ENCODE peak calls at places on chromosomes 11 and 22, in six cellular contexts. One of them, this sample, is unnamed.

GRCh38 chr11:66373261-66373660 is 1.7 kb upstream of the SLC29A2 start:
- DNase-seq in WTC11: no peak
- DNase-seq in stimulated activated CD8-positive, alpha-beta memory T cell treated with anti-CD3 and anti-CD28 coated beads, Interleukin-2, amount 100 ng/mL, for 48 hours: no peak
- DNase-seq in hippocampal formation: no peak
- DNase-seq in AG08395: no peak
- DNase-seq in posterior cingulate gyrus: no peak
- DNase-seq in this sample: no peak

GRCh38 chr11:68678031-68678441 is 6.3 kb upstream of the GAL start:
- DNase-seq in WTC11: no peak
- DNase-seq in stimulated activated CD8-positive, alpha-beta memory T cell treated with anti-CD3 and anti-CD28 coated beads, Interleukin-2, amount 100 ng/mL, for 48 hours: no peak
- DNase-seq in hippocampal formation: no peak
- DNase-seq in AG08395: no peak
- DNase-seq in posterior cingulate gyrus: no peak
- DNase-seq in this sample: no peak

GRCh38 chr11:15629690-15630321 is 515.1 kb downstream of the INSC start:
- DNase-seq in WTC11: peak
- DNase-seq in stimulated activated CD8-positive, alpha-beta memory T cell treated with anti-CD3 and anti-CD28 coated beads, Interleukin-2, amount 100 ng/mL, for 48 hours: no peak
- DNase-seq in hippocampal formation: no peak
- DNase-seq in AG08395: no peak
- DNase-seq in posterior cingulate gyrus: no peak
- DNase-seq in this sample: no peak

GRCh38 chr22:25091449-25091848 is 108.2 kb upstream of the CRYBB3 start:
- DNase-seq in WTC11: no peak
- DNase-seq in stimulated activated CD8-positive, alpha-beta memory T cell treated with anti-CD3 and anti-CD28 coated beads, Interleukin-2, amount 100 ng/mL, for 48 hours: no peak
- DNase-seq in hippocampal formation: no peak
- DNase-seq in AG08395: no peak
- DNase-seq in posterior cingulate gyrus: no peak
- DNase-seq in this sample: no peak

GRCh38 chr11:7353100-7353499 is 101.4 kb downstream of the SYT9 start:
- DNase-seq in WTC11: peak
- DNase-seq in stimulated activated CD8-positive, alpha-beta memory T cell treated with anti-CD3 and anti-CD28 coated beads, Interleukin-2, amount 100 ng/mL, for 48 hours: no peak
- DNase-seq in hippocampal formation: no peak
- DNase-seq in AG08395: peak
- DNase-seq in posterior cingulate gyrus: no peak
- DNase-seq in this sample: no peak

GRCh38 chr11:72014761-72015320 is 16.1 kb downstream of the IL18BP start:
- DNase-seq in WTC11: no peak
- DNase-seq in stimulated activated CD8-positive, alpha-beta memory T cell treated with anti-CD3 and anti-CD28 coated beads, Interleukin-2, amount 100 ng/mL, for 48 hours: no peak
- DNase-seq in hippocampal formation: no peak
- DNase-seq in AG08395: no peak
- DNase-seq in posterior cingulate gyrus: no peak
- DNase-seq in this sample: no peak

GRCh38 chr11:62851807-62852522 is 12.6 kb upstream of the WDR74 start:
- DNase-seq in WTC11: no peak
- DNase-seq in stimulated activated CD8-positive, alpha-beta memory T cell treated with anti-CD3 and anti-CD28 coated beads, Interleukin-2, amount 100 ng/mL, for 48 hours: no peak
- DNase-seq in hippocampal formation: no peak
- DNase-seq in AG08395: no peak
- DNase-seq in posterior cingulate gyrus: no peak
- DNase-seq in this sample: no peak

GRCh38 chr11:14905104-14906033 is 13.3 kb upstream of the CYP2R1 start:
- DNase-seq in WTC11: peak
- DNase-seq in stimulated activated CD8-positive, alpha-beta memory T cell treated with anti-CD3 and anti-CD28 coated beads, Interleukin-2, amount 100 ng/mL, for 48 hours: peak
- DNase-seq in hippocampal formation: peak
- DNase-seq in AG08395: peak
- DNase-seq in posterior cingulate gyrus: peak
- DNase-seq in this sample: peak

GRCh38 chr11:623999-624704 is 603 bp downstream of the CDHR5 start:
- DNase-seq in WTC11: no peak
- DNase-seq in stimulated activated CD8-positive, alpha-beta memory T cell treated with anti-CD3 and anti-CD28 coated beads, Interleukin-2, amount 100 ng/mL, for 48 hours: no peak
- DNase-seq in hippocampal formation: no peak
- DNase-seq in AG08395: peak
- DNase-seq in posterior cingulate gyrus: no peak
- DNase-seq in this sample: no peak

GRCh38 chr11:19437760-19438159 is 197.0 kb upstream of the E2F8 start:
- DNase-seq in WTC11: no peak
- DNase-seq in stimulated activated CD8-positive, alpha-beta memory T cell treated with anti-CD3 and anti-CD28 coated beads, Interleukin-2, amount 100 ng/mL, for 48 hours: no peak
- DNase-seq in hippocampal formation: no peak
- DNase-seq in AG08395: peak
- DNase-seq in posterior cingulate gyrus: no peak
- DNase-seq in this sample: no peak

GRCh38 chr11:124674168-124674517 is 439 bp downstream of the SPA17 start:
- DNase-seq in WTC11: no peak
- DNase-seq in stimulated activated CD8-positive, alpha-beta memory T cell treated with anti-CD3 and anti-CD28 coated beads, Interleukin-2, amount 100 ng/mL, for 48 hours: no peak
- DNase-seq in hippocampal formation: no peak
- DNase-seq in AG08395: no peak
- DNase-seq in posterior cingulate gyrus: no peak
- DNase-seq in this sample: no peak

GRCh38 chr11:76662656-76663460 is 7.7 kb downstream of the LRRC32 start:
- DNase-seq in WTC11: no peak
- DNase-seq in stimulated activated CD8-positive, alpha-beta memory T cell treated with anti-CD3 and anti-CD28 coated beads, Interleukin-2, amount 100 ng/mL, for 48 hours: no peak
- DNase-seq in hippocampal formation: no peak
- DNase-seq in AG08395: no peak
- DNase-seq in posterior cingulate gyrus: no peak
- DNase-seq in this sample: no peak

GRCh38 chr11:126310992-126311310 is 7.1 kb downstream of the DCPS start:
- DNase-seq in WTC11: no peak
- DNase-seq in stimulated activated CD8-positive, alpha-beta memory T cell treated with anti-CD3 and anti-CD28 coated beads, Interleukin-2, amount 100 ng/mL, for 48 hours: no peak
- DNase-seq in hippocampal formation: no peak
- DNase-seq in AG08395: peak
- DNase-seq in posterior cingulate gyrus: no peak
- DNase-seq in this sample: no peak

GRCh38 chr11:130068986-130069683 is 559 bp upstream of the APLP2 start:
- DNase-seq in WTC11: peak
- DNase-seq in stimulated activated CD8-positive, alpha-beta memory T cell treated with anti-CD3 and anti-CD28 coated beads, Interleukin-2, amount 100 ng/mL, for 48 hours: peak
- DNase-seq in hippocampal formation: peak
- DNase-seq in AG08395: peak
- DNase-seq in posterior cingulate gyrus: peak
- DNase-seq in this sample: peak

GRCh38 chr11:46120711-46121327 is 435 bp downstream of the PHF21A start:
- DNase-seq in WTC11: peak
- DNase-seq in stimulated activated CD8-positive, alpha-beta memory T cell treated with anti-CD3 and anti-CD28 coated beads, Interleukin-2, amount 100 ng/mL, for 48 hours: no peak
- DNase-seq in hippocampal formation: no peak
- DNase-seq in AG08395: peak
- DNase-seq in posterior cingulate gyrus: peak
- DNase-seq in this sample: no peak

GRCh38 chr11:109303342-109303741 is 118.6 kb upstream of the C11orf87 start:
- DNase-seq in WTC11: no peak
- DNase-seq in stimulated activated CD8-positive, alpha-beta memory T cell treated with anti-CD3 and anti-CD28 coated beads, Interleukin-2, amount 100 ng/mL, for 48 hours: no peak
- DNase-seq in hippocampal formation: no peak
- DNase-seq in AG08395: no peak
- DNase-seq in posterior cingulate gyrus: no peak
- DNase-seq in this sample: no peak

GRCh38 chr11:67490727-67491065 is 7.9 kb downstream of the AIP start:
- DNase-seq in WTC11: no peak
- DNase-seq in stimulated activated CD8-positive, alpha-beta memory T cell treated with anti-CD3 and anti-CD28 coated beads, Interleukin-2, amount 100 ng/mL, for 48 hours: no peak
- DNase-seq in hippocampal formation: no peak
- DNase-seq in AG08395: no peak
- DNase-seq in posterior cingulate gyrus: no peak
- DNase-seq in this sample: no peak

GRCh38 chr11:117228091-117228490 is 3.8 kb downstream of the PCSK7 start:
- DNase-seq in WTC11: no peak
- DNase-seq in stimulated activated CD8-positive, alpha-beta memory T cell treated with anti-CD3 and anti-CD28 coated beads, Interleukin-2, amount 100 ng/mL, for 48 hours: no peak
- DNase-seq in hippocampal formation: no peak
- DNase-seq in AG08395: no peak
- DNase-seq in posterior cingulate gyrus: no peak
- DNase-seq in this sample: no peak

GRCh38 chr11:5689551-5689983 is at the start of gene TRIM22:
- DNase-seq in WTC11: peak
- DNase-seq in stimulated activated CD8-positive, alpha-beta memory T cell treated with anti-CD3 and anti-CD28 coated beads, Interleukin-2, amount 100 ng/mL, for 48 hours: peak
- DNase-seq in hippocampal formation: no peak
- DNase-seq in AG08395: peak
- DNase-seq in posterior cingulate gyrus: no peak
- DNase-seq in this sample: peak

GRCh38 chr11:1574256-1575242 is 2.5 kb upstream of the DUSP8 start:
- DNase-seq in WTC11: peak
- DNase-seq in stimulated activated CD8-positive, alpha-beta memory T cell treated with anti-CD3 and anti-CD28 coated beads, Interleukin-2, amount 100 ng/mL, for 48 hours: peak
- DNase-seq in hippocampal formation: peak
- DNase-seq in AG08395: peak
- DNase-seq in posterior cingulate gyrus: peak
- DNase-seq in this sample: peak

GRCh38 chr22:47927811-47928210 is 1165.4 kb downstream of the TBC1D22A start:
- DNase-seq in WTC11: no peak
- DNase-seq in stimulated activated CD8-positive, alpha-beta memory T cell treated with anti-CD3 and anti-CD28 coated beads, Interleukin-2, amount 100 ng/mL, for 48 hours: no peak
- DNase-seq in hippocampal formation: no peak
- DNase-seq in AG08395: no peak
- DNase-seq in posterior cingulate gyrus: no peak
- DNase-seq in this sample: no peak

GRCh38 chr11:31870609-31871309 is 59.6 kb upstream of the PAX6 start:
- DNase-seq in WTC11: peak
- DNase-seq in stimulated activated CD8-positive, alpha-beta memory T cell treated with anti-CD3 and anti-CD28 coated beads, Interleukin-2, amount 100 ng/mL, for 48 hours: no peak
- DNase-seq in hippocampal formation: no peak
- DNase-seq in AG08395: peak
- DNase-seq in posterior cingulate gyrus: no peak
- DNase-seq in this sample: no peak

GRCh38 chr11:78416285-78417174 is 1.1 kb downstream of the GAB2 start:
- DNase-seq in WTC11: peak
- DNase-seq in stimulated activated CD8-positive, alpha-beta memory T cell treated with anti-CD3 and anti-CD28 coated beads, Interleukin-2, amount 100 ng/mL, for 48 hours: peak
- DNase-seq in hippocampal formation: peak
- DNase-seq in AG08395: peak
- DNase-seq in posterior cingulate gyrus: peak
- DNase-seq in this sample: peak

GRCh38 chr11:125591659-125592304 is 870 bp upstream of the STT3A start:
- DNase-seq in WTC11: peak
- DNase-seq in stimulated activated CD8-positive, alpha-beta memory T cell treated with anti-CD3 and anti-CD28 coated beads, Interleukin-2, amount 100 ng/mL, for 48 hours: peak
- DNase-seq in hippocampal formation: peak
- DNase-seq in AG08395: peak
- DNase-seq in posterior cingulate gyrus: peak
- DNase-seq in this sample: peak

GRCh38 chr22:45632791-45633515 is 38.7 kb upstream of the ATXN10 start:
- DNase-seq in WTC11: no peak
- DNase-seq in stimulated activated CD8-positive, alpha-beta memory T cell treated with anti-CD3 and anti-CD28 coated beads, Interleukin-2, amount 100 ng/mL, for 48 hours: no peak
- DNase-seq in hippocampal formation: no peak
- DNase-seq in AG08395: no peak
- DNase-seq in posterior cingulate gyrus: no peak
- DNase-seq in this sample: no peak

GRCh38 chr11:44065161-44065571 is 904 bp upstream of the ACCS start:
- DNase-seq in WTC11: no peak
- DNase-seq in stimulated activated CD8-positive, alpha-beta memory T cell treated with anti-CD3 and anti-CD28 coated beads, Interleukin-2, amount 100 ng/mL, for 48 hours: no peak
- DNase-seq in hippocampal formation: no peak
- DNase-seq in AG08395: no peak
- DNase-seq in posterior cingulate gyrus: no peak
- DNase-seq in this sample: no peak

GRCh38 chr11:3193373-3194015 is 25.1 kb downstream of the MRGPRG start:
- DNase-seq in WTC11: no peak
- DNase-seq in stimulated activated CD8-positive, alpha-beta memory T cell treated with anti-CD3 and anti-CD28 coated beads, Interleukin-2, amount 100 ng/mL, for 48 hours: no peak
- DNase-seq in hippocampal formation: no peak
- DNase-seq in AG08395: no peak
- DNase-seq in posterior cingulate gyrus: no peak
- DNase-seq in this sample: no peak

GRCh38 chr11:100328626-100329340 is 358.3 kb upstream of the ARHGAP42 start:
- DNase-seq in WTC11: no peak
- DNase-seq in stimulated activated CD8-positive, alpha-beta memory T cell treated with anti-CD3 and anti-CD28 coated beads, Interleukin-2, amount 100 ng/mL, for 48 hours: no peak
- DNase-seq in hippocampal formation: no peak
- DNase-seq in AG08395: no peak
- DNase-seq in posterior cingulate gyrus: no peak
- DNase-seq in this sample: no peak

GRCh38 chr11:69087811-69088210 is 39.1 kb downstream of the TPCN2 start:
- DNase-seq in WTC11: no peak
- DNase-seq in stimulated activated CD8-positive, alpha-beta memory T cell treated with anti-CD3 and anti-CD28 coated beads, Interleukin-2, amount 100 ng/mL, for 48 hours: no peak
- DNase-seq in hippocampal formation: no peak
- DNase-seq in AG08395: no peak
- DNase-seq in posterior cingulate gyrus: no peak
- DNase-seq in this sample: no peak

GRCh38 chr11:14904745-14905103 is 12.7 kb upstream of the CYP2R1 start:
- DNase-seq in WTC11: peak
- DNase-seq in stimulated activated CD8-positive, alpha-beta memory T cell treated with anti-CD3 and anti-CD28 coated beads, Interleukin-2, amount 100 ng/mL, for 48 hours: peak
- DNase-seq in hippocampal formation: peak
- DNase-seq in AG08395: peak
- DNase-seq in posterior cingulate gyrus: peak
- DNase-seq in this sample: peak

GRCh38 chr11:46121328-46121723 is at the start of gene PHF21A:
- DNase-seq in WTC11: peak
- DNase-seq in stimulated activated CD8-positive, alpha-beta memory T cell treated with anti-CD3 and anti-CD28 coated beads, Interleukin-2, amount 100 ng/mL, for 48 hours: peak
- DNase-seq in hippocampal formation: peak
- DNase-seq in AG08395: peak
- DNase-seq in posterior cingulate gyrus: peak
- DNase-seq in this sample: peak

GRCh38 chr22:30221121-30221992 is 25.2 kb downstream of the LIF start:
- DNase-seq in WTC11: no peak
- DNase-seq in stimulated activated CD8-positive, alpha-beta memory T cell treated with anti-CD3 and anti-CD28 coated beads, Interleukin-2, amount 100 ng/mL, for 48 hours: peak
- DNase-seq in hippocampal formation: no peak
- DNase-seq in AG08395: no peak
- DNase-seq in posterior cingulate gyrus: no peak
- DNase-seq in this sample: no peak

GRCh38 chr22:50473855-50474671 is 772 bp downstream of the SBF1 start:
- DNase-seq in WTC11: no peak
- DNase-seq in stimulated activated CD8-positive, alpha-beta memory T cell treated with anti-CD3 and anti-CD28 coated beads, Interleukin-2, amount 100 ng/mL, for 48 hours: peak
- DNase-seq in hippocampal formation: no peak
- DNase-seq in AG08395: peak
- DNase-seq in posterior cingulate gyrus: no peak
- DNase-seq in this sample: no peak

GRCh38 chr11:48122246-48122645 is 94.4 kb upstream of the OR4B1 start:
- DNase-seq in WTC11: no peak
- DNase-seq in stimulated activated CD8-positive, alpha-beta memory T cell treated with anti-CD3 and anti-CD28 coated beads, Interleukin-2, amount 100 ng/mL, for 48 hours: no peak
- DNase-seq in hippocampal formation: no peak
- DNase-seq in AG08395: no peak
- DNase-seq in posterior cingulate gyrus: no peak
- DNase-seq in this sample: no peak

GRCh38 chr11:66619080-66619554 is 2.7 kb downstream of the RBM14 start:
- DNase-seq in WTC11: no peak
- DNase-seq in stimulated activated CD8-positive, alpha-beta memory T cell treated with anti-CD3 and anti-CD28 coated beads, Interleukin-2, amount 100 ng/mL, for 48 hours: no peak
- DNase-seq in hippocampal formation: no peak
- DNase-seq in AG08395: peak
- DNase-seq in posterior cingulate gyrus: no peak
- DNase-seq in this sample: no peak

GRCh38 chr11:18704698-18705097 is 6.1 kb downstream of the TMEM86A start:
- DNase-seq in WTC11: no peak
- DNase-seq in stimulated activated CD8-positive, alpha-beta memory T cell treated with anti-CD3 and anti-CD28 coated beads, Interleukin-2, amount 100 ng/mL, for 48 hours: no peak
- DNase-seq in hippocampal formation: no peak
- DNase-seq in AG08395: no peak
- DNase-seq in posterior cingulate gyrus: no peak
- DNase-seq in this sample: no peak